ENCODE peak calls at places on chromosomes 2 and 18, in nine cellular contexts. M is A172, U is breast epithelium, P is OCI-LY7, Y is body of pancreas, E is occipital lobe, J is tibial artery, I is hypothalamus, O is omental fat pad. G is an unnamed sample.

GRCh38 chr2:149330127-149331022 is at the start of gene LYPD6:
- DNase-seq in Y (peak), J (peak), M (peak), E (peak), O (no peak), P (no peak), U (peak), I (peak), G (no peak)

GRCh38 chr2:113981404-113982134 is 91.7 kb downstream of the ACTR3 start:
- DNase-seq in E (no peak), Y (no peak), M (no peak), P (no peak), O (no peak), I (no peak), J (no peak), U (no peak), G (no peak)

GRCh38 chr2:17979707-17980106 is 101.2 kb downstream of the KCNS3 start:
- DNase-seq in U (no peak), P (no peak), J (no peak), M (no peak), E (no peak), Y (no peak), I (no peak), O (no peak), G (no peak)

GRCh38 chr2:176581557-176582150 is 312.4 kb downstream of the MTX2 start:
- DNase-seq in I (no peak), E (no peak), P (no peak), U (no peak), Y (no peak), J (no peak), M (no peak), O (no peak), G (no peak)

GRCh38 chr18:62564044-62564443 is 41.2 kb downstream of the ZCCHC2 start:
- DNase-seq in I (no peak), Y (no peak), O (no peak), J (no peak), M (no peak), P (no peak), U (no peak), E (no peak), G (no peak)

GRCh38 chr2:95526360-95527341 is 42.1 kb upstream of the TRIM43B start:
- DNase-seq in J (peak), P (no peak), I (peak), Y (peak), O (no peak), E (peak), U (peak), M (peak), G (peak)

GRCh38 chr2:207046642-207047213 is 107.4 kb downstream of the CPO start:
- DNase-seq in P (no peak), Y (no peak), M (peak), E (no peak), I (peak), J (no peak), U (no peak), O (no peak), G (no peak)

GRCh38 chr18:23380001-23380550 is 73.0 kb upstream of the RIOK3 start:
- DNase-seq in P (no peak), J (no peak), Y (no peak), U (no peak), E (no peak), I (no peak), O (peak), M (peak), G (no peak)

GRCh38 chr2:216001201-216001600 is 12.2 kb downstream of the MREG start:
- DNase-seq in I (no peak), O (no peak), E (no peak), M (no peak), Y (no peak), U (no peak), J (no peak), P (no peak), G (no peak)

GRCh38 chr2:178452870-178453269 is 1.7 kb downstream of the PJVK start:
- DNase-seq in O (no peak), J (no peak), I (no peak), Y (no peak), E (no peak), M (no peak), P (no peak), U (no peak), G (no peak)

GRCh38 chr2:173966274-173967098 is 1.3 kb upstream of the SP3 start:
- DNase-seq in Y (no peak), E (no peak), U (no peak), M (no peak), P (no peak), O (no peak), I (no peak), J (no peak), G (no peak)

GRCh38 chr18:58668897-58669296 is 2.4 kb upstream of the MALT1 start:
- DNase-seq in J (no peak), E (no peak), O (no peak), M (peak), U (no peak), Y (no peak), I (no peak), P (no peak), G (no peak)

GRCh38 chr2:110099471-110100225 is 16.0 kb downstream of the MALL start:
- DNase-seq in O (no peak), U (no peak), M (no peak), P (no peak), J (no peak), E (no peak), I (no peak), Y (no peak), G (no peak)

GRCh38 chr18:37889963-37890362 is 324.4 kb upstream of the CELF4 start:
- DNase-seq in I (no peak), O (no peak), E (no peak), U (no peak), P (no peak), Y (no peak), M (no peak), J (no peak), G (no peak)

GRCh38 chr2:221204699-221205098 is 367.4 kb downstream of the EPHA4 start:
- DNase-seq in U (no peak), E (no peak), M (no peak), Y (no peak), I (no peak), J (no peak), P (no peak), O (no peak), G (no peak)

GRCh38 chr2:197097578-197098366 is 171.3 kb upstream of the PGAP1 start:
- DNase-seq in P (no peak), E (no peak), Y (peak), J (no peak), M (peak), U (no peak), I (no peak), O (no peak), G (no peak)

GRCh38 chr18:79524181-79525078 is 128.7 kb downstream of the NFATC1 start:
- DNase-seq in P (peak), I (no peak), O (no peak), J (peak), U (no peak), Y (no peak), M (no peak), E (no peak), G (no peak)

GRCh38 chr2:37912056-37912455 is 13.0 kb upstream of the RMDN2 start:
- DNase-seq in O (no peak), U (no peak), E (no peak), I (no peak), M (no peak), J (no peak), Y (no peak), P (no peak), G (no peak)

GRCh38 chr2:217218269-217219140 is 358.6 kb upstream of the TNP1 start:
- DNase-seq in U (no peak), M (peak), Y (no peak), I (no peak), P (no peak), E (no peak), O (no peak), J (no peak), G (peak)

GRCh38 chr2:168626096-168626495 is 170.0 kb downstream of the CERS6 start:
- DNase-seq in J (peak), E (no peak), I (no peak), M (peak), O (no peak), Y (no peak), U (no peak), P (no peak), G (no peak)

GRCh38 chr2:4891394-4891793 is 800.8 kb upstream of the SOX11 start:
- DNase-seq in E (no peak), O (no peak), Y (no peak), P (no peak), J (no peak), I (no peak), M (no peak), U (no peak), G (no peak)

GRCh38 chr2:193348055-193348454 is 1153.3 kb upstream of the TMEFF2 start:
- DNase-seq in P (no peak), Y (no peak), M (peak), I (no peak), U (no peak), J (no peak), E (no peak), O (no peak), G (no peak)

GRCh38 chr2:217363470-217363869 is 503.6 kb upstream of the TNP1 start:
- DNase-seq in J (no peak), U (no peak), P (no peak), M (no peak), O (no peak), E (no peak), Y (no peak), I (no peak), G (no peak)

GRCh38 chr2:239142806-239143205 is 258.0 kb downstream of the HDAC4 start:
- DNase-seq in O (no peak), M (no peak), J (no peak), U (no peak), P (no peak), I (no peak), E (no peak), Y (no peak), G (no peak)

GRCh38 chr18:76397631-76398030 is 97.4 kb downstream of the ZNF516 start:
- DNase-seq in O (no peak), U (no peak), P (no peak), I (no peak), E (no peak), J (no peak), M (no peak), Y (no peak), G (no peak)

GRCh38 chr2:174051741-174052638 is 86.8 kb upstream of the SP3 start:
- DNase-seq in E (no peak), I (no peak), O (no peak), M (peak), Y (peak), J (no peak), P (no peak), U (no peak), G (no peak)

GRCh38 chr18:41058351-41059125 is 896.5 kb upstream of the PIK3C3 start:
- DNase-seq in I (no peak), P (no peak), Y (no peak), E (no peak), O (no peak), J (no peak), M (no peak), U (no peak), G (no peak)

GRCh38 chr2:18551169-18551568 is 9.3 kb downstream of the RDH14 start:
- DNase-seq in P (no peak), J (no peak), Y (no peak), M (no peak), U (no peak), E (no peak), O (no peak), I (no peak), G (no peak)

GRCh38 chr2:25072606-25073005 is 30.7 kb downstream of the EFR3B start:
- DNase-seq in I (no peak), P (no peak), Y (no peak), O (no peak), U (no peak), M (no peak), J (no peak), E (no peak), G (no peak)

GRCh38 chr2:127968610-127969339 is 59.1 kb downstream of the SAP130 start:
- DNase-seq in U (no peak), Y (no peak), M (no peak), I (peak), O (no peak), J (no peak), P (no peak), E (peak), G (no peak)

GRCh38 chr2:239109041-239109915 is 261.4 kb downstream of the TWIST2 start:
- DNase-seq in O (no peak), M (peak), E (no peak), I (no peak), Y (peak), P (no peak), J (no peak), U (no peak), G (no peak)

GRCh38 chr2:104406273-104406726 is 447.6 kb upstream of the POU3F3 start:
- DNase-seq in E (no peak), J (no peak), P (no peak), U (no peak), O (no peak), Y (peak), I (peak), M (peak), G (no peak)